ENCODE peak calls at places on chromosomes 12 and 14, in six cellular contexts. One of them, this sample, is unnamed.

GRCh38 chr14:65937079-65937803 is 524.7 kb downstream of the FUT8 start:
- DNase-seq in psoas muscle: no peak
- DNase-seq in mesothelial cell of epicardium: no peak
- DNase-seq in cardiac fibroblast: no peak
- DNase-seq in hepatocyte: no peak
- DNase-seq in HFF-Myc: no peak
- DNase-seq in this sample: no peak

GRCh38 chr12:45498645-45499044 is 230.9 kb upstream of the ARID2 start:
- DNase-seq in psoas muscle: no peak
- DNase-seq in mesothelial cell of epicardium: no peak
- DNase-seq in cardiac fibroblast: no peak
- DNase-seq in hepatocyte: no peak
- DNase-seq in HFF-Myc: no peak
- DNase-seq in this sample: no peak

GRCh38 chr14:85934886-85935254 is 404.9 kb downstream of the FLRT2 start:
- DNase-seq in psoas muscle: no peak
- DNase-seq in mesothelial cell of epicardium: no peak
- DNase-seq in cardiac fibroblast: no peak
- DNase-seq in hepatocyte: no peak
- DNase-seq in HFF-Myc: no peak
- DNase-seq in this sample: no peak

GRCh38 chr12:54591001-54591591 is 2.6 kb upstream of the PPP1R1A start:
- DNase-seq in psoas muscle: no peak
- DNase-seq in mesothelial cell of epicardium: no peak
- DNase-seq in cardiac fibroblast: peak
- DNase-seq in hepatocyte: peak
- DNase-seq in HFF-Myc: no peak
- DNase-seq in this sample: no peak

GRCh38 chr14:91998667-91999570 is 40.9 kb downstream of the TRIP11 start:
- DNase-seq in psoas muscle: no peak
- DNase-seq in mesothelial cell of epicardium: no peak
- DNase-seq in cardiac fibroblast: no peak
- DNase-seq in hepatocyte: no peak
- DNase-seq in HFF-Myc: no peak
- DNase-seq in this sample: no peak

GRCh38 chr12:2453076-2453806 is 341.5 kb upstream of the FKBP4 start:
- DNase-seq in psoas muscle: no peak
- DNase-seq in mesothelial cell of epicardium: no peak
- DNase-seq in cardiac fibroblast: no peak
- DNase-seq in hepatocyte: no peak
- DNase-seq in HFF-Myc: no peak
- DNase-seq in this sample: no peak

GRCh38 chr14:26594148-26594547 is 3.7 kb downstream of the NOVA1 start:
- DNase-seq in psoas muscle: no peak
- DNase-seq in mesothelial cell of epicardium: no peak
- DNase-seq in cardiac fibroblast: no peak
- DNase-seq in hepatocyte: no peak
- DNase-seq in HFF-Myc: no peak
- DNase-seq in this sample: no peak

GRCh38 chr12:48958049-48958388 is 732 bp upstream of the ARF3 start:
- DNase-seq in psoas muscle: no peak
- DNase-seq in mesothelial cell of epicardium: no peak
- DNase-seq in cardiac fibroblast: no peak
- DNase-seq in hepatocyte: no peak
- DNase-seq in HFF-Myc: no peak
- DNase-seq in this sample: no peak

GRCh38 chr12:32666510-32666909 is 12.6 kb upstream of the DNM1L start:
- DNase-seq in psoas muscle: no peak
- DNase-seq in mesothelial cell of epicardium: no peak
- DNase-seq in cardiac fibroblast: no peak
- DNase-seq in hepatocyte: no peak
- DNase-seq in HFF-Myc: no peak
- DNase-seq in this sample: no peak

GRCh38 chr12:56836800-56837663 is 73.9 kb downstream of the HSD17B6 start:
- DNase-seq in psoas muscle: no peak
- DNase-seq in mesothelial cell of epicardium: no peak
- DNase-seq in cardiac fibroblast: peak
- DNase-seq in hepatocyte: no peak
- DNase-seq in HFF-Myc: peak
- DNase-seq in this sample: no peak

GRCh38 chr14:92774563-92774962 is 19.5 kb upstream of the GOLGA5 start:
- DNase-seq in psoas muscle: no peak
- DNase-seq in mesothelial cell of epicardium: no peak
- DNase-seq in cardiac fibroblast: no peak
- DNase-seq in hepatocyte: no peak
- DNase-seq in HFF-Myc: no peak
- DNase-seq in this sample: no peak

GRCh38 chr12:29497588-29497987 is at the start of gene OVCH1:
- DNase-seq in psoas muscle: no peak
- DNase-seq in mesothelial cell of epicardium: no peak
- DNase-seq in cardiac fibroblast: no peak
- DNase-seq in hepatocyte: no peak
- DNase-seq in HFF-Myc: no peak
- DNase-seq in this sample: no peak

GRCh38 chr12:76445469-76445868 is 97.3 kb upstream of the BBS10 start:
- DNase-seq in psoas muscle: no peak
- DNase-seq in mesothelial cell of epicardium: no peak
- DNase-seq in cardiac fibroblast: no peak
- DNase-seq in hepatocyte: no peak
- DNase-seq in HFF-Myc: no peak
- DNase-seq in this sample: no peak

GRCh38 chr12:100574262-100575074 is 984 bp downstream of the GAS2L3 start:
- DNase-seq in psoas muscle: no peak
- DNase-seq in mesothelial cell of epicardium: no peak
- DNase-seq in cardiac fibroblast: peak
- DNase-seq in hepatocyte: peak
- DNase-seq in HFF-Myc: no peak
- DNase-seq in this sample: no peak

GRCh38 chr14:93239869-93240677 is 33.0 kb downstream of the UBR7 start:
- DNase-seq in psoas muscle: no peak
- DNase-seq in mesothelial cell of epicardium: no peak
- DNase-seq in cardiac fibroblast: peak
- DNase-seq in hepatocyte: no peak
- DNase-seq in HFF-Myc: peak
- DNase-seq in this sample: peak

GRCh38 chr12:57149309-57149900 is 2.0 kb upstream of the LRP1-AS start:
- DNase-seq in psoas muscle: peak
- DNase-seq in mesothelial cell of epicardium: no peak
- DNase-seq in cardiac fibroblast: peak
- DNase-seq in hepatocyte: peak
- DNase-seq in HFF-Myc: no peak
- DNase-seq in this sample: no peak

GRCh38 chr12:106919910-106920544 is 35.7 kb upstream of the TMEM263 start:
- DNase-seq in psoas muscle: no peak
- DNase-seq in mesothelial cell of epicardium: no peak
- DNase-seq in cardiac fibroblast: peak
- DNase-seq in hepatocyte: peak
- DNase-seq in HFF-Myc: peak
- DNase-seq in this sample: peak

GRCh38 chr14:105525861-105526780 is at the start of gene TMEM121:
- DNase-seq in psoas muscle: peak
- DNase-seq in mesothelial cell of epicardium: peak
- DNase-seq in cardiac fibroblast: no peak
- DNase-seq in hepatocyte: peak
- DNase-seq in HFF-Myc: no peak
- DNase-seq in this sample: no peak

GRCh38 chr12:121789800-121790748 is 3.4 kb downstream of the RHOF start:
- DNase-seq in psoas muscle: peak
- DNase-seq in mesothelial cell of epicardium: no peak
- DNase-seq in cardiac fibroblast: no peak
- DNase-seq in hepatocyte: no peak
- DNase-seq in HFF-Myc: no peak
- DNase-seq in this sample: no peak

GRCh38 chr12:52074006-52074405 is 4.2 kb downstream of the ATG101 start:
- DNase-seq in psoas muscle: no peak
- DNase-seq in mesothelial cell of epicardium: no peak
- DNase-seq in cardiac fibroblast: peak
- DNase-seq in hepatocyte: no peak
- DNase-seq in HFF-Myc: peak
- DNase-seq in this sample: no peak

GRCh38 chr14:94769413-94770250 is at the start of gene GSC:
- DNase-seq in psoas muscle: peak
- DNase-seq in mesothelial cell of epicardium: peak
- DNase-seq in cardiac fibroblast: peak
- DNase-seq in hepatocyte: peak
- DNase-seq in HFF-Myc: no peak
- DNase-seq in this sample: no peak
- TF ChIP-seq CTCF in psoas muscle: no peak
- TF ChIP-seq CTCF in mesothelial cell of epicardium: no peak
- TF ChIP-seq CTCF in cardiac fibroblast: no peak
- TF ChIP-seq CTCF in hepatocyte: no peak
- TF ChIP-seq CTCF in HFF-Myc: no peak
- TF ChIP-seq CTCF in this sample: no peak

DNA sequence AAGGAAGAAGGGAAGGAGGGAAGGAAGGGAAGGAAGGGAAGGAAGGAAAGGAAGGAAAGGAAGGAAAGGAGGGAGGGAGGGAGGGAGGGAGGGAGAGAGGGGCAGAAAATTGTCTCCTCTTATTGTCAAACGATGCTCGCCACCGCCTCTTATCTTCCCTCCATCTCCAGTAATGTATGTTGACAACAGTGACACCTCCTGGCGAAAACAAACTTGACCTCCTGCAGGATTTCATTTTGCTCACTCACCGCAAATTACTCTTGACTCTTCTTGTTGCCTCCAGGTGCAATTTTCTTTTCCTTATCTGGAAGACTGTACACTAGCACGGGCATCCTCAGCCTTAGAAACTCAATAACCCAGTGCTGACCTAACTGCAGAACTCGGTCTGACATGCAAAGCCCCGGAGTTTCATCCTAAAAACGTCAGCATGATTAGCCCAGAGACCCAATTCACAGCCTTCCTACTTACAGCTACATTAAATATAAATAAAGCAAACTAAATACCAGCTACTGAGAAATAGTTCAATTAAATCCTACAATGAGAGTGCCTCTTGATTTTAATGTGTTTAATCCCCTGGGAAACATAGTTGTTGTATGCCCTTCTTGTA is 512.4 kb upstream of the TMPO start:
- DNase-seq in psoas muscle: no peak
- DNase-seq in mesothelial cell of epicardium: no peak
- DNase-seq in cardiac fibroblast: peak
- DNase-seq in hepatocyte: peak
- DNase-seq in HFF-Myc: peak
- DNase-seq in this sample: no peak
- TF ChIP-seq CTCF in psoas muscle: peak
- TF ChIP-seq CTCF in mesothelial cell of epicardium: peak
- TF ChIP-seq CTCF in cardiac fibroblast: peak
- TF ChIP-seq CTCF in hepatocyte: peak
- TF ChIP-seq CTCF in HFF-Myc: peak
- TF ChIP-seq CTCF in this sample: peak

DNA sequence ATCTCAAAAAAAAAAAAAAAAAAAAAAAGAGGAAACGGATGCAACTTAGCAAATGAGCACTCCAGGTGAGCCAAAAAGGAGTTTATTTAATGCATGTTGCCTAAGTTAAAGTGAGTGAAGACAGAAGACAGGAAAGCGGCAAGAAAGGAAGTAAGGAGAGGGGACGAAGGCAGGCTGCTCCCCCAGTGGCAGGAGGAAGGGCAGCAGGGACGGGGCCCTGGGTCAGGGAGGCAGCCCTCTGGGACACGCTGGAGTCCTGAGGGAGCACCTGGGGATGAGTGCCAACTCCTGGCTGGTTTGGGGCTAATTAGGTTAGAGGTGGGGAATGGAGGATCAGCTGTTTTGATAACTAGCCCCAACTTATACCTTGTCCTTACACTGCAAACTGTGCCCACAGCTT is 37.0 kb upstream of the SPTLC2 start:
- DNase-seq in psoas muscle: no peak
- DNase-seq in mesothelial cell of epicardium: no peak
- DNase-seq in cardiac fibroblast: no peak
- DNase-seq in hepatocyte: no peak
- DNase-seq in HFF-Myc: no peak
- DNase-seq in this sample: no peak
- TF ChIP-seq CTCF in psoas muscle: no peak
- TF ChIP-seq CTCF in mesothelial cell of epicardium: no peak
- TF ChIP-seq CTCF in cardiac fibroblast: peak
- TF ChIP-seq CTCF in hepatocyte: no peak
- TF ChIP-seq CTCF in HFF-Myc: no peak
- TF ChIP-seq CTCF in this sample: peak

DNA sequence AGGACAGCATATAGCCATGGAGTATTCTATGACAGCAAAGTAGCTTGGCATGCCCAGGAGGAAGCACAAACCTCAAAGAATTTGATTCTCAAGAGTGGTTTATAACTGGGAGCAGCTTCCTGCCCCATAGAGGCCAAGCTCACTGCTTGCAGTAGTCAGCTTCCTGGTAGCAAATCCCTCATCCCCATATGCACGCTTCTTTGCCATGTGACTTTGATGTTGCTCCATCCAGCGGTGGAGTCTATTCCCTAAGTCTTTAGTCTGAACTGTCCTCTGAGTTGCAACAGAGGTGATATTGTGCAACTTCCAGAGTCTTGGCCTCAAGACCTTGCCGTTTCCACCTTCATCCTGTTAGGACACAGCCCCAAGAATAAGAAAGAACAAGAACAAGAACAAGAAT is 996.8 kb upstream of the TMEM132C start:
- DNase-seq in psoas muscle: no peak
- DNase-seq in mesothelial cell of epicardium: no peak
- DNase-seq in cardiac fibroblast: peak
- DNase-seq in hepatocyte: peak
- DNase-seq in HFF-Myc: no peak
- DNase-seq in this sample: no peak
- TF ChIP-seq CTCF in psoas muscle: no peak
- TF ChIP-seq CTCF in mesothelial cell of epicardium: no peak
- TF ChIP-seq CTCF in cardiac fibroblast: peak
- TF ChIP-seq CTCF in hepatocyte: no peak
- TF ChIP-seq CTCF in HFF-Myc: no peak
- TF ChIP-seq CTCF in this sample: no peak

GRCh38 chr12:96516472-96517417 is 27.4 kb downstream of the CFAP54 start:
- DNase-seq in psoas muscle: peak
- DNase-seq in mesothelial cell of epicardium: peak
- DNase-seq in cardiac fibroblast: peak
- DNase-seq in hepatocyte: peak
- DNase-seq in HFF-Myc: peak
- DNase-seq in this sample: no peak
- TF ChIP-seq CTCF in psoas muscle: peak
- TF ChIP-seq CTCF in mesothelial cell of epicardium: peak
- TF ChIP-seq CTCF in cardiac fibroblast: peak
- TF ChIP-seq CTCF in hepatocyte: peak
- TF ChIP-seq CTCF in HFF-Myc: peak
- TF ChIP-seq CTCF in this sample: peak

GRCh38 chr14:90109858-90110257 is 48.1 kb downstream of the KCNK13 start:
- DNase-seq in psoas muscle: no peak
- DNase-seq in mesothelial cell of epicardium: no peak
- DNase-seq in cardiac fibroblast: no peak
- DNase-seq in hepatocyte: no peak
- DNase-seq in HFF-Myc: no peak
- DNase-seq in this sample: no peak
- TF ChIP-seq CTCF in psoas muscle: no peak
- TF ChIP-seq CTCF in mesothelial cell of epicardium: peak
- TF ChIP-seq CTCF in cardiac fibroblast: peak
- TF ChIP-seq CTCF in hepatocyte: peak
- TF ChIP-seq CTCF in HFF-Myc: peak
- TF ChIP-seq CTCF in this sample: peak

GRCh38 chr14:61860294-61860918 is 98.2 kb downstream of the SNAPC1 start:
- DNase-seq in psoas muscle: no peak
- DNase-seq in mesothelial cell of epicardium: peak
- DNase-seq in cardiac fibroblast: peak
- DNase-seq in hepatocyte: peak
- DNase-seq in HFF-Myc: peak
- DNase-seq in this sample: no peak
- TF ChIP-seq CTCF in psoas muscle: peak
- TF ChIP-seq CTCF in mesothelial cell of epicardium: peak
- TF ChIP-seq CTCF in cardiac fibroblast: peak
- TF ChIP-seq CTCF in hepatocyte: peak
- TF ChIP-seq CTCF in HFF-Myc: peak
- TF ChIP-seq CTCF in this sample: peak

GRCh38 chr14:58826845-58827686 is 189.3 kb downstream of the DACT1 start:
- DNase-seq in psoas muscle: no peak
- DNase-seq in mesothelial cell of epicardium: no peak
- DNase-seq in cardiac fibroblast: no peak
- DNase-seq in hepatocyte: no peak
- DNase-seq in HFF-Myc: no peak
- DNase-seq in this sample: no peak
- TF ChIP-seq CTCF in psoas muscle: peak
- TF ChIP-seq CTCF in mesothelial cell of epicardium: peak
- TF ChIP-seq CTCF in cardiac fibroblast: peak
- TF ChIP-seq CTCF in hepatocyte: peak
- TF ChIP-seq CTCF in HFF-Myc: peak
- TF ChIP-seq CTCF in this sample: peak

This sample was measured in epithelial cell of proximal tubule.